ENCODE peak calls at places on chromosomes 5 and 9, in six cellular contexts. I is foreskin fibroblast, Z is iPS-NIHi11, A is H54, M is lower leg skin, X is iris pigment epithelial cell. H is an unnamed sample.

GRCh38 chr5:41851116-41851515 is 19.1 kb downstream of the OXCT1 start:
- DNase-seq in Z (no peak), A (no peak), I (no peak), M (no peak), X (no peak), H (no peak)

GRCh38 chr5:101860145-101860544 is 435.9 kb downstream of the SLCO4C1 start:
- DNase-seq in A (no peak), X (no peak), I (no peak), Z (no peak), M (no peak), H (no peak)

GRCh38 chr5:139863855-139864558 is 68.4 kb downstream of the PSD2 start:
- DNase-seq in I (peak; percentile 24), X (peak; percentile 44), M (peak; percentile 92), A (peak; percentile 55), Z (peak; percentile 90), H (peak; percentile 65)

GRCh38 chr5:21140987-21141386 is 1153.0 kb upstream of the CDH18 start:
- DNase-seq in M (no peak), X (no peak), I (no peak), Z (no peak), A (no peak), H (no peak)

GRCh38 chr5:91383956-91384300 is 811 bp upstream of the ARRDC3 start:
- DNase-seq in A (no peak), I (no peak), Z (peak; percentile 9), M (no peak), X (no peak), H (no peak)

GRCh38 chr9:77562021-77562748 is 85.9 kb downstream of the GNA14 start:
- DNase-seq in M (no peak), I (no peak), A (no peak), Z (no peak), X (no peak), H (no peak)

GRCh38 chr5:167992868-167993267 is 298.6 kb upstream of the WWC1 start:
- DNase-seq in X (no peak), A (no peak), M (no peak), I (no peak), Z (no peak), H (no peak)

GRCh38 chr5:126852104-126852531 is 75.2 kb downstream of the LMNB1 start:
- DNase-seq in X (peak; percentile 30), A (no peak), Z (no peak), M (no peak), I (no peak), H (no peak)

GRCh38 chr5:120794121-120794520 is 330.0 kb downstream of the PRR16 start:
- DNase-seq in M (no peak), Z (no peak), A (no peak), X (peak; percentile 19), I (no peak), H (no peak)

H was measured in frontal cortex.